ENCODE peak calls at places on chromosomes 2 and 18, in four cellular contexts. C, W, Q and G are unnamed samples.
A peak's percentile ranks its signal among the peaks of the same experiment; 100 is the strongest.

GRCh38 chr2:143428700-143429099 is 299.5 kb downstream of the ARHGAP15 start:
- DNase-seq in W (no peak), Q (no peak), C (peak; percentile 15), G (peak; percentile 71)

GRCh38 chr2:127065299-127065931 is 41.5 kb downstream of the BIN1 start:
- DNase-seq in W (no peak), Q (no peak), C (no peak), G (no peak)

GRCh38 chr18:8732442-8733360 is 27.3 kb downstream of the MTCL1 start:
- DNase-seq in C (no peak), W (peak; percentile 35), Q (no peak), G (no peak)

GRCh38 chr2:71220743-71221142 is 6.2 kb downstream of the PAIP2B start:
- DNase-seq in Q (no peak), C (no peak), W (no peak), G (no peak)

GRCh38 chr2:60957643-60958042 is 59.9 kb upstream of the PEX13 start:
- DNase-seq in C (no peak), Q (no peak), W (no peak), G (peak; percentile 3)

GRCh38 chr2:62304429-62305417 is 108.8 kb downstream of the B3GNT2 start:
- DNase-seq in C (peak; percentile 79), Q (peak; percentile 40), W (no peak), G (peak; percentile 81)

GRCh38 chr18:58516514-58517285 is 112.2 kb downstream of the ALPK2 start:
- DNase-seq in C (no peak), W (no peak), Q (no peak), G (no peak)

GRCh38 chr2:200471324-200471848 is 38.5 kb downstream of the KCTD18 start:
- DNase-seq in C (peak; percentile 23), Q (peak; percentile 30), W (peak; percentile 33), G (peak; percentile 25)

GRCh38 chr2:236171213-236172201 is 3.3 kb upstream of the GBX2 start:
- DNase-seq in W (peak; percentile 27), C (no peak), Q (no peak), G (no peak)

GRCh38 chr2:186612555-186613440 is 22.9 kb downstream of the ITGAV start:
- DNase-seq in W (no peak), Q (no peak), C (no peak), G (no peak)

GRCh38 chr18:50240083-50240563 is 26.2 kb downstream of the CFAP53 start:
- DNase-seq in Q (no peak), W (no peak), C (peak; percentile 1), G (no peak)

GRCh38 chr2:68870215-68870614 is 982 bp downstream of the BMP10 start:
- DNase-seq in C (peak; percentile 31), W (no peak), Q (no peak), G (peak; percentile 61)

GRCh38 chr2:36352024-36352398 is 3.6 kb upstream of the CRIM1 start:
- DNase-seq in W (no peak), C (peak; percentile 67), Q (no peak), G (peak; percentile 66)

GRCh38 chr2:241801611-241802420 is 7.2 kb upstream of the NEU4 start:
- DNase-seq in C (no peak), W (no peak), Q (no peak), G (no peak)

GRCh38 chr2:238476258-238476657 is 49.5 kb downstream of the ASB1 start:
- DNase-seq in W (no peak), C (no peak), Q (no peak), G (no peak)

GRCh38 chr18:66508937-66509336 is 95.0 kb downstream of the CDH19 start:
- DNase-seq in Q (no peak), C (no peak), W (no peak), G (no peak)

GRCh38 chr18:45412577-45412976 is 202.7 kb upstream of the SLC14A2 start:
- DNase-seq in Q (no peak), C (no peak), W (no peak), G (peak; percentile 39)

GRCh38 chr2:27954771-27955384 is 64.3 kb downstream of the BABAM2 start:
- DNase-seq in Q (no peak), C (peak; percentile 98), W (no peak), G (peak; percentile 97)

GRCh38 chr2:86035371-86035882 is 70.3 kb downstream of the POLR1A start:
- DNase-seq in W (no peak), C (no peak), Q (no peak), G (no peak)

GRCh38 chr18:63356272-63356896 is 10.6 kb downstream of the KDSR start:
- DNase-seq in Q (no peak), W (no peak), C (no peak), G (no peak)

GRCh38 chr2:152432206-152432653 is 97.3 kb downstream of the FMNL2 start:
- DNase-seq in Q (no peak), W (no peak), C (peak; percentile 69), G (peak; percentile 30)

GRCh38 chr2:11679491-11680130 is 9.6 kb upstream of the NTSR2 start:
- DNase-seq in W (no peak), C (no peak), Q (no peak), G (no peak)

GRCh38 chr2:207483066-207483465 is 46.7 kb upstream of the CREB1 start:
- DNase-seq in Q (no peak), W (no peak), C (no peak), G (no peak)

GRCh38 chr18:46062781-46063180 is 9.3 kb downstream of the PSTPIP2 start:
- DNase-seq in C (no peak), Q (no peak), W (no peak), G (no peak)

GRCh38 chr18:10490401-10491289 is 35.2 kb upstream of the NAPG start:
- DNase-seq in W (peak; percentile 90), Q (peak; percentile 63), C (no peak), G (no peak)

GRCh38 chr2:19458604-19459003 is 100.2 kb upstream of the OSR1 start:
- DNase-seq in Q (no peak), W (no peak), C (no peak), G (no peak)

GRCh38 chr18:29154758-29155725 is 978.1 kb upstream of the CDH2 start:
- DNase-seq in W (no peak), C (peak; percentile 92), Q (no peak), G (peak; percentile 94)

GRCh38 chr18:79912409-79912991 is 39.0 kb downstream of the SLC66A2 start:
- DNase-seq in C (no peak), W (no peak), Q (peak; percentile 45), G (no peak)

GRCh38 chr2:3001595-3002184 is 375.9 kb downstream of the EIPR1 start:
- DNase-seq in C (no peak), Q (no peak), W (no peak), G (peak; percentile 22)

GRCh38 chr2:190407246-190407661 is 901 bp upstream of the MFSD6 start:
- DNase-seq in C (no peak), W (no peak), Q (no peak), G (peak; percentile 27)

GRCh38 chr2:127985026-127985734 is 42.7 kb downstream of the SAP130 start:
- DNase-seq in Q (no peak), W (no peak), C (no peak), G (no peak)